ENCODE peak calls at places on chromosomes 11 and 22, in eight cellular contexts. J, V, I, H, R, D, W and Z are unnamed samples. For H3K4me1, the result is how much of the 10 kb centered on the place peaks cover.

GRCh38 chr11:15093432-15093831 is 20.0 kb downstream of the CALCB start:
- DNase-seq in J (no peak), V (no peak), I (no peak), H (no peak), R (no peak), D (no peak), W (no peak), Z (no peak)

GRCh38 chr22:44459041-44459440 is 39.0 kb downstream of the RTL6 start:
- DNase-seq in J (no peak), V (peak), I (no peak), H (no peak), R (no peak), D (no peak), W (no peak), Z (no peak)

GRCh38 chr22:50261615-50262459 is at the start of gene MAPK12:
- DNase-seq in J (peak), V (peak), I (no peak), H (no peak), R (no peak), D (peak), W (peak), Z (peak)

GRCh38 chr11:118223992-118224391 is 819 bp downstream of the JAML start:
- DNase-seq in J (no peak), V (no peak), I (no peak), H (no peak), R (no peak), D (no peak), W (no peak), Z (no peak)

GRCh38 chr11:90229791-90230190 is 6.9 kb upstream of the CHORDC1 start:
- DNase-seq in J (peak), V (no peak), I (no peak), H (peak), R (peak), D (no peak), W (no peak), Z (no peak)

GRCh38 chr11:86761978-86762377 is 38.4 kb upstream of the PRSS23 start:
- DNase-seq in J (no peak), V (no peak), I (peak), H (no peak), R (peak), D (no peak), W (no peak), Z (no peak)

GRCh38 chr11:32045456-32045855 is 45.4 kb upstream of the RCN1 start:
- DNase-seq in J (no peak), V (no peak), I (no peak), H (no peak), R (peak), D (no peak), W (no peak), Z (no peak)

GRCh38 chr22:23565288-23565941 is 14.7 kb downstream of the IGLL1 start:
- DNase-seq in J (peak), V (peak), I (no peak), H (no peak), R (no peak), D (no peak), W (peak), Z (peak)

GRCh38 chr22:25099202-25099601 is 100.5 kb upstream of the CRYBB3 start:
- DNase-seq in J (no peak), V (no peak), I (no peak), H (no peak), R (no peak), D (no peak), W (no peak), Z (no peak)

GRCh38 chr11:36492724-36493304 is 17.3 kb downstream of the TRAF6 start:
- DNase-seq in J (peak), V (peak), I (peak), H (peak), R (no peak), D (no peak), W (no peak), Z (peak)

GRCh38 chr22:19124377-19124776 is 2.2 kb upstream of the DGCR2 start:
- DNase-seq in J (no peak), V (no peak), I (no peak), H (no peak), R (no peak), D (no peak), W (no peak), Z (no peak)

GRCh38 chr11:47611240-47611863 is 17.1 kb upstream of the C1QTNF4 start:
- DNase-seq in J (no peak), V (peak), I (no peak), H (no peak), R (no peak), D (no peak), W (no peak), Z (no peak)

GRCh38 chr22:31045900-31046587 is 35.1 kb upstream of the SMTN start:
- DNase-seq in J (peak), V (no peak), I (no peak), H (no peak), R (no peak), D (no peak), W (no peak), Z (peak)

GRCh38 chr11:116660011-116660410 is 112.8 kb downstream of the BUD13 start:
- DNase-seq in J (no peak), V (no peak), I (no peak), H (no peak), R (no peak), D (no peak), W (peak), Z (no peak)

GRCh38 chr11:22304337-22304961 is 33.7 kb upstream of the SLC17A6 start:
- DNase-seq in J (peak), V (peak), I (peak), H (peak), R (peak), D (no peak), W (no peak), Z (peak)

GRCh38 chr11:133927690-133928627 is 28.8 kb downstream of the IGSF9B start:
- DNase-seq in J (peak), V (peak), I (peak), H (peak), R (peak), D (peak), W (peak), Z (peak)

GRCh38 chr11:134749040-134749586 is 337.1 kb upstream of the B3GAT1 start:
- DNase-seq in J (no peak), V (no peak), I (no peak), H (no peak), R (no peak), D (no peak), W (peak), Z (no peak)

GRCh38 chr11:2525166-2525861 is 80.5 kb downstream of the KCNQ1 start:
- DNase-seq in J (no peak), V (no peak), I (no peak), H (no peak), R (no peak), D (no peak), W (peak), Z (no peak)

GRCh38 chr11:8652140-8652539 is 30.3 kb downstream of the TRIM66 start:
- DNase-seq in J (peak), V (no peak), I (peak), H (peak), R (peak), D (no peak), W (no peak), Z (no peak)

GRCh38 chr22:45580703-45581381 is 78.2 kb downstream of the FBLN1 start:
- DNase-seq in J (no peak), V (no peak), I (no peak), H (no peak), R (no peak), D (no peak), W (no peak), Z (no peak)
- H2AFZ ChIP-seq in J (no peak), V (no peak), I (no peak), H (no peak), R (no peak), D (no peak), W (no peak), Z (no peak)

GRCh38 chr11:61361237-61361636 is 445 bp downstream of the CYB561A3 start:
- DNase-seq in J (no peak), V (no peak), I (no peak), H (no peak), R (no peak), D (peak), W (no peak), Z (no peak)

GRCh38 chr11:61357894-61358239 is 3.8 kb downstream of the CYB561A3 start:
- DNase-seq in J (no peak), V (no peak), I (no peak), H (no peak), R (no peak), D (no peak), W (no peak), Z (no peak)

GRCh38 chr11:61357233-61357893 is 4.3 kb downstream of the CYB561A3 start:
- DNase-seq in J (no peak), V (peak), I (no peak), H (no peak), R (no peak), D (no peak), W (no peak), Z (no peak)

GRCh38 chr11:61358566-61358965 is 3.1 kb downstream of the CYB561A3 start:
- DNase-seq in J (no peak), V (no peak), I (no peak), H (no peak), R (no peak), D (no peak), W (no peak), Z (no peak)

GRCh38 chr11:61359541-61359940 is 2.1 kb downstream of the CYB561A3 start:
- DNase-seq in J (no peak), V (no peak), I (no peak), H (no peak), R (no peak), D (no peak), W (no peak), Z (no peak)
- H3K4me1 ChIP-seq in J (under half), V (half or more), I (under half), H (under half), R (under half), D (under half), W (under half), Z (under half)

DNA sequence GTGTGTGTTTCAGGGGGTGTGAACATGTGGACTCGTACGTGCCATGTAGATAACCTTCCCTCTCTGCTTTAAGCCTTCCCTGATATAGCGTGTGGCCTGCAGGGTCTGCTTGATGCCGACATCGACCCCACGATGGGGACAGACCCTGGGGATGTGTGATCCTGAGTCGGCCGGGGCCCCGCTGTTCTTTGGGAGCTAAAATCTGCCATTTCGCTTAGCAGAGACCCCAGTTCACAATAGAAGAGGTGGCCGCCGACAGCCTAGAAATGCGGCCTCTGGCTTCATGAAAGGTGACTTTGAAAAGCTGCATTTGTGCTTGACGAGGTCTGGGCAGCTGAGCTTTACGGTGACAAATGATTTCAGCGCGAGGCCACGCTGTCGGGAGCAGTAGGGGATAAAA is 71.6 kb downstream of the RPS6KA4 start:
- DNase-seq in J (no peak), V (no peak), I (no peak), H (no peak), R (no peak), D (no peak), W (no peak), Z (no peak)
- H2AFZ ChIP-seq in J (no peak), V (no peak), I (no peak), H (no peak), R (no peak), D (no peak), W (no peak), Z (no peak)

GRCh38 chr22:46586531-46587011 is 33.6 kb upstream of the GRAMD4 start:
- DNase-seq in J (no peak), V (no peak), I (no peak), H (no peak), R (no peak), D (no peak), W (peak), Z (no peak)

GRCh38 chr22:46584081-46584903 is 35.9 kb upstream of the GRAMD4 start:
- DNase-seq in J (peak), V (no peak), I (no peak), H (no peak), R (peak), D (no peak), W (peak), Z (peak)

GRCh38 chr22:46586123-46586519 is 34.1 kb upstream of the GRAMD4 start:
- DNase-seq in J (no peak), V (no peak), I (no peak), H (no peak), R (no peak), D (no peak), W (peak), Z (peak)

GRCh38 chr22:46587067-46587471 is 33.1 kb upstream of the GRAMD4 start:
- DNase-seq in J (no peak), V (peak), I (no peak), H (no peak), R (no peak), D (no peak), W (peak), Z (no peak)

GRCh38 chr22:46585340-46586122 is 34.7 kb upstream of the GRAMD4 start:
- DNase-seq in J (no peak), V (no peak), I (no peak), H (no peak), R (no peak), D (no peak), W (peak), Z (peak)
- H3K4me1 ChIP-seq in J (half or more), V (half or more), I (under half), H (under half), R (under half), D (under half), W (under half), Z (under half)

DNA sequence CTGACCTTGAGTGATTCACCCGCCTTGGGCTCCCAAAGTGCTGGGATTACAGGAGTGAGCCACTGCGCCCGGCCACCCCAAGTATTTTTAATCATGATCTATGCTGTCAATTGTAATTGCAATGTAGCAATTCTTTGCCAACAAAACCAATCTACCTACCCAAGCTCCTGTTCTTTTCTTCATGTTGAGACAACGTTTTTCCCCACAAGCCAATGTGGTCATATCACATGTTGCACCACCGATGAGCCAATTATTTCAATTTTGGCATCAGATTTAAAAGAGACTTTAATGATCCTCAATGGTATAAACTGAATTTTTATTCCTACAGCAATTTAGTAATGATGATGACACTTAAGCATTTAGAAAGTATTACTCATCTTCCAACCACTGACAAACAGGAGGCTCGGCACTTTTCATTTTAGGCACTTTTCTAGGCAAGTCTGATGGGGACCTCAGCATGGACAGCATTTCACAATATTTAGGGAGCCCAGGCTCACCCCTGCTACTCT is 291.3 kb downstream of the ST3GAL4 start:
- DNase-seq in J (no peak), V (no peak), I (no peak), H (peak), R (peak), D (no peak), W (no peak), Z (no peak)
- H2AFZ ChIP-seq in J (no peak), V (no peak), I (no peak), H (peak), R (no peak), D (no peak), W (no peak), Z (no peak)